ENCODE peak calls at places on chromosomes 3 and 15, in nine cellular contexts. G, J, A, F, N, R, U, C and L are unnamed samples.

GRCh38 chr3:194556086-194557056 is 69.6 kb upstream of the ATP13A3 start:
- DNase-seq in G (no peak), J (no peak), A (no peak), F (peak; percentile 17), N (peak; percentile 35), R (no peak), U (peak; percentile 55), C (no peak), L (no peak)

GRCh38 chr3:101720851-101721649 is 3.4 kb upstream of the CEP97 start:
- DNase-seq in G (no peak), J (no peak), A (no peak), F (no peak), N (no peak), R (no peak), U (no peak), C (no peak), L (no peak)

GRCh38 chr15:51818156-51818555 is 11.3 kb upstream of the TMOD3 start:
- DNase-seq in G (no peak), J (no peak), A (no peak), F (no peak), N (no peak), R (no peak), U (no peak), C (no peak), L (no peak)

GRCh38 chr3:187985636-187986035 is 168.3 kb upstream of the LPP start:
- DNase-seq in G (no peak), J (no peak), A (no peak), F (no peak), N (no peak), R (no peak), U (no peak), C (no peak), L (no peak)

GRCh38 chr3:71517206-71517855 is 66.2 kb downstream of the FOXP1 start:
- DNase-seq in G (no peak), J (no peak), A (no peak), F (no peak), N (no peak), R (no peak), U (no peak), C (no peak), L (no peak)

GRCh38 chr3:123552095-123552714 is 32.6 kb downstream of the HACD2 start:
- DNase-seq in G (no peak), J (no peak), A (no peak), F (no peak), N (no peak), R (no peak), U (no peak), C (no peak), L (no peak)

GRCh38 chr3:66997560-66998074 is 490 bp upstream of the KBTBD8 start:
- DNase-seq in G (no peak), J (no peak), A (no peak), F (no peak), N (peak; percentile 18), R (peak; percentile 10), U (peak; percentile 64), C (no peak), L (peak; percentile 61)

GRCh38 chr3:122745365-122746021 is 48.1 kb downstream of the HSPBAP1 start:
- DNase-seq in G (no peak), J (no peak), A (no peak), F (no peak), N (no peak), R (no peak), U (no peak), C (no peak), L (no peak)

GRCh38 chr3:100782906-100783305 is 73.6 kb downstream of the TFG start:
- DNase-seq in G (no peak), J (no peak), A (no peak), F (no peak), N (peak; percentile 15), R (no peak), U (no peak), C (no peak), L (no peak)

GRCh38 chr3:182925330-182925943 is 54.9 kb downstream of the DCUN1D1 start:
- DNase-seq in G (no peak), J (no peak), A (no peak), F (peak; percentile 12), N (no peak), R (no peak), U (no peak), C (no peak), L (no peak)

GRCh38 chr15:67765706-67766105 is 59.6 kb upstream of the SKOR1 start:
- DNase-seq in G (no peak), J (no peak), A (no peak), F (no peak), N (no peak), R (no peak), U (no peak), C (no peak), L (no peak)

GRCh38 chr3:32500880-32501784 is 1.5 kb downstream of the CMTM6 start:
- DNase-seq in G (no peak), J (no peak), A (no peak), F (no peak), N (peak; percentile 21), R (no peak), U (no peak), C (no peak), L (no peak)

GRCh38 chr15:64019764-64020163 is 26.5 kb downstream of the DAPK2 start:
- DNase-seq in G (peak; percentile 73), J (no peak), A (no peak), F (peak; percentile 68), N (no peak), R (peak; percentile 39), U (no peak), C (peak; percentile 77), L (no peak)

GRCh38 chr3:138933068-138933668 is 13.8 kb downstream of the FOXL2 start:
- DNase-seq in G (no peak), J (no peak), A (no peak), F (no peak), N (no peak), R (no peak), U (peak; percentile 17), C (no peak), L (no peak)

GRCh38 chr15:94421711-94422110 is 190.3 kb downstream of the MCTP2 start:
- DNase-seq in G (no peak), J (no peak), A (no peak), F (no peak), N (no peak), R (no peak), U (no peak), C (no peak), L (no peak)

GRCh38 chr3:142779591-142779990 is 55.8 kb downstream of the TRPC1 start:
- DNase-seq in G (no peak), J (no peak), A (no peak), F (no peak), N (no peak), R (no peak), U (no peak), C (no peak), L (no peak)

GRCh38 chr15:66233487-66234415 is 19.8 kb downstream of the MEGF11 start:
- DNase-seq in G (no peak), J (no peak), A (no peak), F (no peak), N (no peak), R (peak; percentile 43), U (no peak), C (no peak), L (no peak)

GRCh38 chr3:31361391-31362273 is 171.1 kb upstream of the STT3B start:
- DNase-seq in G (no peak), J (no peak), A (no peak), F (no peak), N (no peak), R (no peak), U (no peak), C (no peak), L (no peak)

GRCh38 chr3:113698891-113699465 is 2.5 kb upstream of the USF3 start:
- DNase-seq in G (peak; percentile 31), J (no peak), A (no peak), F (peak; percentile 60), N (peak; percentile 26), R (no peak), U (no peak), C (no peak), L (no peak)

GRCh38 chr3:37833790-37834189 is 27.9 kb upstream of the CTDSPL start:
- DNase-seq in G (no peak), J (no peak), A (no peak), F (no peak), N (no peak), R (peak; percentile 39), U (no peak), C (no peak), L (no peak)
- TF ChIP-seq CTCF in G (no peak), J (no peak), A (no peak), F (peak; percentile 10), N (no peak), R (peak; percentile 68), U (no peak), C (no peak), L (no peak)

GRCh38 chr3:58429657-58430056 is 4.0 kb downstream of the PDHB start:
- DNase-seq in G (no peak), J (no peak), A (no peak), F (no peak), N (no peak), R (no peak), U (no peak), C (no peak), L (no peak)
- H3K36me3 ChIP-seq in G (peaks cover 36% of the 10 kb centered on the region), J (peaks cover 70% of the 10 kb centered on the region), A (peaks cover 44% of the 10 kb centered on the region), F (no peaks in the 10 kb centered on the region), N (no peaks in the 10 kb centered on the region), R (peaks cover 77% of the 10 kb centered on the region), U (peaks cover 63% of the 10 kb centered on the region), C (peaks cover 73% of the 10 kb centered on the region), L (peaks cover 73% of the 10 kb centered on the region)

GRCh38 chr3:52533623-52534280 is at the start of gene NT5DC2:
- DNase-seq in G (peak; percentile 39), J (peak; percentile 74), A (no peak), F (peak; percentile 80), N (peak; percentile 84), R (peak; percentile 74), U (peak; percentile 84), C (peak; percentile 80), L (peak; percentile 70)
- TF ChIP-seq CTCF in G (no peak), J (no peak), A (no peak), F (no peak), N (no peak), R (peak; percentile 27), U (no peak), C (no peak), L (peak; percentile 42)

GRCh38 chr3:111652492-111653180 is 57.5 kb upstream of the ZBED2 start:
- DNase-seq in G (no peak), J (no peak), A (no peak), F (no peak), N (no peak), R (no peak), U (no peak), C (no peak), L (no peak)
- H3K36me3 ChIP-seq in G (no peaks in the 10 kb centered on the region), J (no peaks in the 10 kb centered on the region), A (peaks cover 37% of the 10 kb centered on the region), F (no peaks in the 10 kb centered on the region), N (no peaks in the 10 kb centered on the region), R (no peaks in the 10 kb centered on the region), U (no peaks in the 10 kb centered on the region), C (no peaks in the 10 kb centered on the region), L (no peaks in the 10 kb centered on the region)